ENCODE peak calls at places on chromosomes 1 and 21, in ten cellular contexts. G is NAMALWA, B is bronchial epithelial cell, R is H54, H is tibial artery, Z is dorsolateral prefrontal cortex, U is GM20000, Q is HTR-8/SVneo, W is EH, X is MV-4-11. I is an unnamed sample.

GRCh38 chr1:158037876-158038359 is 44.5 kb downstream of the KIRREL1 start:
- DNase-seq in G (no peak), B (peak; percentile 73), R (peak; percentile 53), H (no peak), Z (no peak), U (no peak), Q (peak; percentile 37), W (peak; percentile 91), X (no peak), I (no peak)

GRCh38 chr1:209755926-209756607 is at the start of gene TRAF3IP3:
- DNase-seq in G (peak; percentile 62), B (no peak), R (no peak), H (no peak), Z (peak; percentile 37), U (peak; percentile 76), Q (no peak), W (no peak), X (peak; percentile 97), I (peak; percentile 41)

GRCh38 chr1:184595609-184596008 is 159.0 kb downstream of the EDEM3 start:
- DNase-seq in G (no peak), B (peak; percentile 90), R (peak; percentile 26), H (no peak), Z (no peak), U (no peak), Q (no peak), W (peak; percentile 70), X (peak; percentile 17), I (no peak)

GRCh38 chr21:40176732-40177131 is 309.5 kb downstream of the PCP4 start:
- DNase-seq in G (peak; percentile 55), B (no peak), R (no peak), H (no peak), Z (no peak), U (no peak), Q (no peak), W (no peak), X (no peak), I (no peak)

GRCh38 chr1:167544447-167544846 is 9.1 kb downstream of the CREG1 start:
- DNase-seq in G (no peak), B (peak; percentile 91), R (no peak), H (no peak), Z (no peak), U (no peak), Q (no peak), W (no peak), X (no peak), I (no peak)

GRCh38 chr1:171507435-171507834 is 22.1 kb downstream of the PRRC2C start:
- DNase-seq in G (no peak), B (peak; percentile 26), R (no peak), H (no peak), Z (no peak), U (no peak), Q (no peak), W (no peak), X (no peak), I (no peak)

GRCh38 chr1:221100196-221100950 is 221.1 kb downstream of the HLX start:
- DNase-seq in G (no peak), B (no peak), R (no peak), H (no peak), Z (no peak), U (no peak), Q (no peak), W (peak; percentile 95), X (peak; percentile 91), I (no peak)

GRCh38 chr21:14985306-14985705 is 79.5 kb downstream of the NRIP1 start:
- DNase-seq in G (no peak), B (no peak), R (no peak), H (no peak), Z (no peak), U (no peak), Q (no peak), W (no peak), X (no peak), I (no peak)

GRCh38 chr1:88188038-88188437 is 496.0 kb upstream of the PKN2 start:
- DNase-seq in G (no peak), B (peak; percentile 32), R (no peak), H (no peak), Z (no peak), U (no peak), Q (no peak), W (no peak), X (no peak), I (no peak)

I was measured in stimulated activated CD8-positive, alpha-beta memory T cell treated with anti-CD3 and anti-CD28 coated beads, Interleukin-2, amount 100 ng/mL, for 1 hour.